ENCODE peak calls at places on chromosomes 4 and X, in four cellular contexts. A is iris pigment epithelial cell, K is nucleus accumbens, F is AG20443. Q is an unnamed sample.

GRCh38 chrX:22135994-22136684 is 104.0 kb downstream of the PHEX start:
- DNase-seq in K (no peak), A (peak), F (peak), Q (no peak)

GRCh38 chr4:103008875-103009729 is 10.4 kb downstream of the SLC9B1 start:
- DNase-seq in F (peak), A (peak), K (no peak), Q (peak)

GRCh38 chrX:103624111-103624510 is 4.7 kb upstream of the TCEAL1 start:
- DNase-seq in A (no peak), F (no peak), K (no peak), Q (no peak)

GRCh38 chr4:139184129-139184528 is 7.1 kb upstream of the ELF2 start:
- DNase-seq in A (peak), F (peak), K (no peak), Q (no peak)

GRCh38 chrX:71107762-71108360 is 1.3 kb upstream of the CXorf65 start:
- DNase-seq in A (no peak), K (no peak), F (no peak), Q (no peak)

GRCh38 chr4:122665148-122665547 is 44.3 kb upstream of the IL21 start:
- DNase-seq in K (no peak), F (peak), A (peak), Q (no peak)

GRCh38 chr4:6360385-6360784 is 90.7 kb downstream of the WFS1 start:
- DNase-seq in F (no peak), K (peak), A (no peak), Q (no peak)

GRCh38 chr4:25172964-25173917 is 13.0 kb upstream of the SEPSECS start:
- DNase-seq in K (peak), A (peak), F (peak), Q (no peak)

Q was measured in cerebellar nuclear complex.